ENCODE peak calls at places on chromosomes 12 and 14, in nine cellular contexts. B is GM12865; M is mucosa of descending colon; J is activated T-cell treated with anti-CD3 and anti-CD28 coated beads for 24 hours; W is stimulated activated CD4-positive, alpha-beta T cell treated with anti-CD3 and anti-CD28 coated beads, Interleukin-4, amount 100 ng/mL, for 24 hours; L is endothelial cell; P is posterior vena cava; Z is midbrain; O is ELR. X is an unnamed sample.

GRCh38 chr12:122834921-122835692 is at the start of gene HIP1R:
- DNase-seq in O (peak; percentile 45), W (peak; percentile 56), Z (peak; percentile 83), M (peak; percentile 78), L (peak; percentile 63), J (peak; percentile 45), B (peak; percentile 58), P (peak; percentile 84), X (no peak)

GRCh38 chr12:27960822-27961221 is 11.7 kb downstream of the PTHLH start:
- DNase-seq in O (no peak), M (no peak), B (no peak), P (no peak), Z (no peak), L (no peak), W (no peak), J (no peak), X (no peak)

GRCh38 chr14:90784621-90785270 is 31.5 kb downstream of the TTC7B start:
- DNase-seq in Z (no peak), L (no peak), B (no peak), W (no peak), J (no peak), M (no peak), O (no peak), P (peak; percentile 35), X (peak; percentile 62)

GRCh38 chr12:43402431-43402830 is 149.6 kb downstream of the ADAMTS20 start:
- DNase-seq in O (no peak), M (no peak), J (no peak), B (no peak), W (no peak), L (no peak), Z (no peak), P (no peak), X (no peak)

GRCh38 chr12:508795-509194 is 49.1 kb downstream of the B4GALNT3 start:
- DNase-seq in P (no peak), M (peak; percentile 68), J (no peak), W (no peak), B (no peak), O (no peak), L (no peak), Z (no peak), X (peak; percentile 43)

GRCh38 chr14:63951429-63951828 is 98.6 kb downstream of the SYNE2 start:
- DNase-seq in P (no peak), W (no peak), Z (no peak), O (no peak), M (no peak), B (no peak), L (no peak), J (no peak), X (no peak)

GRCh38 chr14:95645016-95645996 is 40.9 kb upstream of the TCL1B start:
- DNase-seq in L (no peak), M (no peak), O (no peak), P (no peak), Z (no peak), W (no peak), J (no peak), B (no peak), X (no peak)

GRCh38 chr12:2646341-2646740 is 148.4 kb upstream of the FKBP4 start:
- DNase-seq in J (no peak), W (no peak), O (no peak), L (no peak), Z (no peak), M (no peak), B (no peak), P (no peak), X (peak; percentile 53)

GRCh38 chr12:94867066-94867855 is 136.2 kb downstream of the NDUFA12 start:
- DNase-seq in J (no peak), P (no peak), W (no peak), B (peak; percentile 62), L (no peak), M (no peak), O (peak; percentile 73), Z (no peak), X (no peak)

X was measured in mesenteric fat pad.